ENCODE peak calls at places on chromosomes 7 and 10, in eight cellular contexts. X is left lobe of liver; I is RWPE2; C is heart right ventricle; V is psoas muscle; L is A549; T is CD4-positive, alpha-beta T cell; J is activated T-cell treated with anti-CD3 and anti-CD28 coated beads, Interleukin-2, amount 50 U/mL, for 72 hours. U is an unnamed sample.

GRCh38 chr10:89665302-89665701 is 20.3 kb upstream of the PANK1 start:
- ATAC-seq in C (no peak), I (no peak), L (no peak), V (no peak), J (no peak), X (no peak), T (no peak), U (peak; percentile 91)

GRCh38 chr7:24896031-24896433 is 83.9 kb downstream of the OSBPL3 start:
- ATAC-seq in J (peak; percentile 64), V (no peak), C (no peak), L (no peak), T (no peak), I (no peak), X (no peak), U (peak; percentile 17)

GRCh38 chr7:73833251-73833919 is 2.6 kb downstream of the CLDN4 start:
- ATAC-seq in X (no peak), V (no peak), J (no peak), C (no peak), L (peak; percentile 52), T (no peak), I (no peak), U (peak; percentile 5)

GRCh38 chr10:125886914-125887512 is 5.9 kb upstream of the DHX32 start:
- ATAC-seq in I (peak; percentile 56), X (no peak), L (no peak), J (no peak), V (no peak), T (no peak), C (no peak), U (peak; percentile 84)

GRCh38 chr7:77887567-77887966 is 89.0 kb downstream of the PHTF2 start:
- ATAC-seq in T (no peak), I (no peak), X (no peak), J (peak; percentile 81), V (peak; percentile 97), C (peak; percentile 94), L (peak; percentile 41), U (no peak)

GRCh38 chr10:6135039-6135438 is 46.2 kb downstream of the RBM17 start:
- ATAC-seq in I (no peak), J (no peak), C (no peak), L (peak; percentile 18), T (peak; percentile 66), V (no peak), X (no peak), U (no peak)

GRCh38 chr7:157228864-157229422 is 90.2 kb downstream of the UBE3C start:
- ATAC-seq in C (no peak), L (peak; percentile 90), T (peak; percentile 49), J (no peak), X (peak; percentile 72), V (no peak), I (peak; percentile 53), U (peak; percentile 66)

GRCh38 chr7:5582532-5582935 is 158.9 kb upstream of the TNRC18 start:
- ATAC-seq in I (no peak), C (no peak), T (no peak), X (no peak), L (no peak), J (peak; percentile 62), V (no peak), U (no peak)

GRCh38 chr7:143375298-143376034 is 5.7 kb upstream of the ZYX start:
- ATAC-seq in C (peak; percentile 11), J (peak; percentile 69), T (peak; percentile 59), X (no peak), V (no peak), I (peak; percentile 9), L (no peak), U (peak; percentile 10)

GRCh38 chr10:26855186-26855585 is 5.6 kb downstream of the ABI1 start:
- ATAC-seq in J (peak; percentile 36), C (no peak), V (no peak), I (peak; percentile 59), L (no peak), X (no peak), T (no peak), U (peak; percentile 81)

GRCh38 chr7:77691892-77692491 is 4.3 kb upstream of the RSBN1L start:
- ATAC-seq in T (no peak), L (no peak), X (peak; percentile 47), I (no peak), C (no peak), J (no peak), V (no peak), U (no peak)

GRCh38 chr7:101507791-101508252 is 121.3 kb downstream of the MYL10 start:
- ATAC-seq in T (no peak), I (no peak), J (no peak), V (no peak), X (peak; percentile 76), L (peak; percentile 84), C (no peak), U (no peak)

GRCh38 chr7:37352974-37353948 is 95.4 kb downstream of the ELMO1 start:
- ATAC-seq in I (no peak), L (peak; percentile 61), J (peak; percentile 75), V (no peak), X (no peak), C (no peak), T (peak; percentile 83), U (peak; percentile 33)

GRCh38 chr10:119290301-119291036 is 83.1 kb downstream of the GRK5 start:
- ATAC-seq in J (no peak), L (peak; percentile 76), C (peak; percentile 6), X (no peak), T (no peak), V (no peak), I (peak; percentile 36), U (peak; percentile 38)

GRCh38 chr10:132571565-132572544 is 34.3 kb downstream of the INPP5A start:
- ATAC-seq in J (peak; percentile 85), X (peak; percentile 20), V (peak; percentile 99), T (peak; percentile 77), I (peak; percentile 96), C (peak; percentile 95), L (peak; percentile 87), U (peak; percentile 97)

GRCh38 chr7:102096706-102097427 is 189.8 kb upstream of the SH2B2 start:
- ATAC-seq in L (no peak), T (no peak), V (no peak), J (no peak), C (no peak), I (no peak), X (no peak), U (no peak)

GRCh38 chr7:76372984-76373833 is 14.4 kb upstream of the YWHAG start:
- ATAC-seq in V (no peak), I (peak; percentile 84), C (peak; percentile 43), X (no peak), J (no peak), T (no peak), L (peak; percentile 83), U (peak; percentile 92)

GRCh38 chr7:142389544-142389943 is 131.7 kb upstream of the PRSS58 start:
- ATAC-seq in I (no peak), L (no peak), T (no peak), J (no peak), V (no peak), C (no peak), X (no peak), U (no peak)

GRCh38 chr10:106894675-106895074 is 269.8 kb downstream of the SORCS1 start:
- ATAC-seq in J (no peak), T (no peak), I (no peak), V (no peak), X (peak; percentile 40), C (no peak), L (no peak), U (no peak)

GRCh38 chr7:140069298-140069949 is 6.7 kb upstream of the PARP12 start:
- ATAC-seq in X (no peak), I (no peak), C (no peak), T (peak; percentile 80), L (no peak), J (peak; percentile 73), V (no peak), U (no peak)

GRCh38 chr7:108613949-108614381 is 44.3 kb downstream of the DNAJB9 start:
- ATAC-seq in I (no peak), C (no peak), X (peak; percentile 79), T (no peak), V (no peak), L (no peak), J (no peak), U (no peak)

GRCh38 chr10:31062856-31063255 is 31.2 kb upstream of the ZNF438 start:
- ATAC-seq in J (no peak), I (no peak), C (peak; percentile 57), T (no peak), X (no peak), L (no peak), V (no peak), U (no peak)

GRCh38 chr7:57403601-57404342 is 46.2 kb upstream of the ZNF716 start:
- ATAC-seq in I (no peak), L (no peak), T (no peak), C (peak; percentile 96), V (peak; percentile 89), J (no peak), X (peak; percentile 88), U (no peak)

GRCh38 chr10:12531305-12531738 is 182.0 kb downstream of the CAMK1D start:
- ATAC-seq in T (no peak), J (no peak), X (peak; percentile 90), L (peak; percentile 28), V (no peak), C (peak; percentile 80), I (no peak), U (no peak)

GRCh38 chr10:1661861-1662260 is 75.5 kb downstream of the ADARB2 start:
- ATAC-seq in V (no peak), J (no peak), I (no peak), T (no peak), C (no peak), X (no peak), L (no peak), U (peak; percentile 45)

U was measured in esophagus mucosa.